ENCODE peak calls at places on chromosomes 6 and 20, in eight cellular contexts. One of them, this sample, is unnamed.

GRCh38 chr6:148223424-148223842 is 119.2 kb upstream of the SASH1 start:
- DNase-seq in T-helper 17 cell: no peak
- DNase-seq in aorta: no peak
- DNase-seq in kidney epithelial cell: peak
- DNase-seq in NCI-H226: peak
- DNase-seq in hippocampal formation: peak
- DNase-seq in NCI-H2081: no peak
- DNase-seq in stimulated activated CD8-positive, alpha-beta memory T cell treated with anti-CD3 and anti-CD28 coated beads, Interleukin-7, amount 100 ng/mL, for 4 hours: no peak
- DNase-seq in this sample: no peak

GRCh38 chr20:40813213-40813510 is 124.1 kb upstream of the MAFB start:
- DNase-seq in T-helper 17 cell: no peak
- DNase-seq in aorta: no peak
- DNase-seq in kidney epithelial cell: no peak
- DNase-seq in NCI-H226: no peak
- DNase-seq in hippocampal formation: no peak
- DNase-seq in NCI-H2081: no peak
- DNase-seq in stimulated activated CD8-positive, alpha-beta memory T cell treated with anti-CD3 and anti-CD28 coated beads, Interleukin-7, amount 100 ng/mL, for 4 hours: no peak
- DNase-seq in this sample: no peak

GRCh38 chr20:4592316-4593148 is 129.2 kb upstream of the PRND start:
- DNase-seq in T-helper 17 cell: peak
- DNase-seq in aorta: peak
- DNase-seq in kidney epithelial cell: no peak
- DNase-seq in NCI-H226: no peak
- DNase-seq in hippocampal formation: no peak
- DNase-seq in NCI-H2081: peak
- DNase-seq in stimulated activated CD8-positive, alpha-beta memory T cell treated with anti-CD3 and anti-CD28 coated beads, Interleukin-7, amount 100 ng/mL, for 4 hours: no peak
- DNase-seq in this sample: peak

GRCh38 chr6:36997811-36998722 is 7.4 kb upstream of the FGD2 start:
- DNase-seq in T-helper 17 cell: no peak
- DNase-seq in aorta: peak
- DNase-seq in kidney epithelial cell: no peak
- DNase-seq in NCI-H226: no peak
- DNase-seq in hippocampal formation: peak
- DNase-seq in NCI-H2081: no peak
- DNase-seq in stimulated activated CD8-positive, alpha-beta memory T cell treated with anti-CD3 and anti-CD28 coated beads, Interleukin-7, amount 100 ng/mL, for 4 hours: no peak
- DNase-seq in this sample: no peak

GRCh38 chr6:20279051-20279450 is 66.8 kb upstream of the MBOAT1 start:
- DNase-seq in T-helper 17 cell: no peak
- DNase-seq in aorta: no peak
- DNase-seq in kidney epithelial cell: no peak
- DNase-seq in NCI-H226: no peak
- DNase-seq in hippocampal formation: no peak
- DNase-seq in NCI-H2081: no peak
- DNase-seq in stimulated activated CD8-positive, alpha-beta memory T cell treated with anti-CD3 and anti-CD28 coated beads, Interleukin-7, amount 100 ng/mL, for 4 hours: no peak
- DNase-seq in this sample: no peak

GRCh38 chr20:18007534-18008292 is 38.9 kb downstream of the MGME1 start:
- DNase-seq in T-helper 17 cell: no peak
- DNase-seq in aorta: peak
- DNase-seq in kidney epithelial cell: no peak
- DNase-seq in NCI-H226: no peak
- DNase-seq in hippocampal formation: no peak
- DNase-seq in NCI-H2081: no peak
- DNase-seq in stimulated activated CD8-positive, alpha-beta memory T cell treated with anti-CD3 and anti-CD28 coated beads, Interleukin-7, amount 100 ng/mL, for 4 hours: no peak
- DNase-seq in this sample: no peak

GRCh38 chr6:14883921-14884320 is 361.9 kb upstream of the JARID2 start:
- DNase-seq in T-helper 17 cell: no peak
- DNase-seq in aorta: no peak
- DNase-seq in kidney epithelial cell: no peak
- DNase-seq in NCI-H226: no peak
- DNase-seq in hippocampal formation: no peak
- DNase-seq in NCI-H2081: no peak
- DNase-seq in stimulated activated CD8-positive, alpha-beta memory T cell treated with anti-CD3 and anti-CD28 coated beads, Interleukin-7, amount 100 ng/mL, for 4 hours: no peak
- DNase-seq in this sample: no peak

GRCh38 chr6:40371095-40371494 is 216.1 kb downstream of the LRFN2 start:
- DNase-seq in T-helper 17 cell: no peak
- DNase-seq in aorta: no peak
- DNase-seq in kidney epithelial cell: no peak
- DNase-seq in NCI-H226: no peak
- DNase-seq in hippocampal formation: no peak
- DNase-seq in NCI-H2081: no peak
- DNase-seq in stimulated activated CD8-positive, alpha-beta memory T cell treated with anti-CD3 and anti-CD28 coated beads, Interleukin-7, amount 100 ng/mL, for 4 hours: no peak
- DNase-seq in this sample: no peak

GRCh38 chr20:8438748-8439147 is 306.7 kb downstream of the PLCB1 start:
- DNase-seq in T-helper 17 cell: no peak
- DNase-seq in aorta: no peak
- DNase-seq in kidney epithelial cell: no peak
- DNase-seq in NCI-H226: no peak
- DNase-seq in hippocampal formation: no peak
- DNase-seq in NCI-H2081: no peak
- DNase-seq in stimulated activated CD8-positive, alpha-beta memory T cell treated with anti-CD3 and anti-CD28 coated beads, Interleukin-7, amount 100 ng/mL, for 4 hours: no peak
- DNase-seq in this sample: no peak